ENCODE peak calls at places on chromosomes 6 and 20, in six cellular contexts. D, M, Q, P, K and O are unnamed samples.
A peak's percentile ranks its signal among the peaks of the same experiment; 100 is the strongest.

GRCh38 chr20:10113746-10114145 is 79.0 kb downstream of the ANKEF1 start:
- DNase-seq in K (no peak), D (no peak), P (no peak), Q (no peak), M (no peak), O (no peak)

GRCh38 chr6:29926795-29927427 is 15.4 kb upstream of the HLA-A start:
- DNase-seq in P (no peak), M (no peak), K (peak; percentile 80), Q (peak; percentile 91), D (peak; percentile 91), O (peak; percentile 87)

GRCh38 chr6:11093591-11094410 is at the start of gene SMIM13:
- DNase-seq in Q (peak; percentile 98), D (peak; percentile 98), P (peak; percentile 95), M (peak; percentile 96), K (peak; percentile 90), O (peak; percentile 98)

GRCh38 chr6:120990866-120991265 is 343.4 kb downstream of the TBC1D32 start:
- DNase-seq in P (no peak), K (no peak), Q (no peak), D (no peak), M (no peak), O (no peak)

GRCh38 chr6:127515234-127515793 is 3.8 kb downstream of the MTCL3 start:
- DNase-seq in K (peak; percentile 16), M (no peak), P (peak; percentile 2), D (no peak), Q (no peak), O (peak; percentile 39)

GRCh38 chr6:117906905-117907599 is at the start of gene SLC35F1:
- DNase-seq in Q (peak; percentile 69), P (peak; percentile 84), M (no peak), K (no peak), D (peak; percentile 35), O (peak; percentile 73)

GRCh38 chr6:63347599-63347998 is 27.8 kb upstream of the LGSN start:
- DNase-seq in P (no peak), M (peak; percentile 49), K (no peak), Q (no peak), D (no peak), O (no peak)

GRCh38 chr6:106724848-106725247 is 95.5 kb downstream of the QRSL1 start:
- DNase-seq in M (no peak), D (no peak), Q (no peak), P (no peak), K (no peak), O (no peak)

GRCh38 chr6:113584767-113585166 is 272.4 kb upstream of the MARCKS start:
- DNase-seq in M (no peak), Q (no peak), D (peak; percentile 32), K (no peak), P (no peak), O (no peak)

GRCh38 chr6:89615882-89616281 is 22.7 kb downstream of the LYRM2 start:
- DNase-seq in M (no peak), P (no peak), D (no peak), Q (no peak), K (no peak), O (no peak)

GRCh38 chr6:71205336-71205956 is 83.2 kb upstream of the OGFRL1 start:
- DNase-seq in P (no peak), Q (no peak), D (no peak), M (no peak), K (no peak), O (no peak)

GRCh38 chr6:113493991-113494390 is 363.2 kb upstream of the MARCKS start:
- DNase-seq in Q (no peak), D (no peak), P (no peak), K (no peak), M (no peak), O (no peak)

GRCh38 chr6:11601776-11602605 is 64.4 kb downstream of the TMEM170B start:
- DNase-seq in M (no peak), D (no peak), K (no peak), P (no peak), Q (no peak), O (no peak)

GRCh38 chr6:46772754-46773153 is 20.4 kb upstream of the MEP1A start:
- DNase-seq in K (no peak), D (peak; percentile 24), P (no peak), Q (no peak), M (no peak), O (peak; percentile 9)

GRCh38 chr20:23244207-23244915 is 106.2 kb upstream of the NXT1 start:
- DNase-seq in P (no peak), M (no peak), K (no peak), D (no peak), Q (peak; percentile 55), O (no peak)

GRCh38 chr6:14476793-14477531 is 359.4 kb downstream of the CD83 start:
- DNase-seq in M (no peak), D (peak; percentile 72), Q (no peak), K (no peak), P (no peak), O (no peak)

GRCh38 chr6:51844391-51844735 is 243.1 kb downstream of the PKHD1 start:
- DNase-seq in D (no peak), P (no peak), K (no peak), M (no peak), Q (no peak), O (no peak)
- TF ChIP-seq CTCF in D (no peak), P (peak; percentile 61), K (no peak), M (no peak), Q (no peak), O (no peak)

GRCh38 chr6:136201735-136202134 is 48.4 kb downstream of the MTFR2 start:
- DNase-seq in P (no peak), M (no peak), K (no peak), D (no peak), Q (no peak), O (no peak)
- TF ChIP-seq CTCF in P (no peak), M (no peak), K (no peak), D (no peak), Q (no peak), O (no peak)

GRCh38 chr6:125974214-125974866 is 12.0 kb upstream of the TRMT11 start:
- DNase-seq in M (peak; percentile 46), K (no peak), Q (no peak), D (no peak), P (no peak), O (peak; percentile 50)
- TF ChIP-seq CTCF in M (peak; percentile 52), K (peak; percentile 69), Q (peak; percentile 65), D (peak; percentile 34), P (peak; percentile 73), O (peak; percentile 36)

GRCh38 chr20:3766832-3767433 is 620 bp downstream of the ADISSP start:
- DNase-seq in M (no peak), D (no peak), P (no peak), K (no peak), Q (no peak), O (no peak)

GRCh38 chr20:3771552-3772058 is 4.1 kb upstream of the ADISSP start:
- DNase-seq in Q (no peak), K (no peak), M (no peak), D (no peak), P (no peak), O (no peak)

GRCh38 chr20:3766381-3766780 is 1.2 kb downstream of the ADISSP start:
- DNase-seq in D (no peak), Q (no peak), P (no peak), K (no peak), M (no peak), O (no peak)

GRCh38 chr20:3767434-3768341 is at the start of gene ADISSP:
- DNase-seq in M (peak; percentile 95), P (peak; percentile 92), K (peak; percentile 95), Q (peak; percentile 100), D (peak; percentile 98), O (peak; percentile 100)

GRCh38 chr20:3768342-3769130 is 983 bp upstream of the ADISSP start:
- DNase-seq in Q (peak; percentile 88), D (peak; percentile 79), M (peak; percentile 52), P (peak; percentile 69), K (peak; percentile 74), O (peak; percentile 87)
- TF ChIP-seq CTCF in Q (peak; percentile 55), D (peak; percentile 19), M (peak; percentile 35), P (peak; percentile 68), K (peak; percentile 64), O (peak; percentile 51)

DNA sequence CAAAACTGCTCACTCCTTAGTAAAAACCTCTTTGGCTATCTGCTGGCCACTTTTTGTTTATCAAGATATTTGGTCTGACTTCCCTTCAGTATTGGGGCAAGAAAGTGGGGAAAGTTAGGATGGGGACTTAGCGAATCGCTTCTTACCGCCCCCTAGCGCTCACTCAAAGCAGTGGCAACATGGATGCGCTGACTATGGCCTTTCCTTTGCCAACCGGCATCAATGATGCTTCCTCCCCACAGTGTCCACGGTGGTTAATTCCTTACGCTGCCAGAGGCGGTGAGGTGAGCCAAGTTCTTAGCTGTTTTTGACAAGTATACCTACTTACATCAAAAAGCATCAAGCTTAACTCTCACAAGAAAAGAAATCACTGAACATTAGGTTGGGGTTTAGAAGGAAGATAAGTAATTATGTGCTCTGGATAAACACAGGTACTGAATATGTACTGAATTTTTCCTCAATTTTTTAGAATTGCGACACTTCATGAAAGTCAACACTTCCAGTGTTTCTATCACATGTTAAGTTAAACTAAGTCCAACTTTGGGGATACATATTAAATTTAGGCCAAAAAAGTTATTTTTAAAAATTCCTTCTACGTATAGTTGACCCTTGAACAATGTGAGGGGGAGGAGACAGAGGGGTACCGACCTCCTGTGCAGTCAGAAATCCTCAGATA is 86.7 kb downstream of the GMDS start:
- DNase-seq in M (peak; percentile 70), D (no peak), P (peak; percentile 27), Q (no peak), K (no peak), O (no peak)
- TF ChIP-seq CTCF in M (peak; percentile 46), D (no peak), P (peak; percentile 69), Q (peak; percentile 38), K (no peak), O (no peak)

GRCh38 chr6:811806-812205 is 118.9 kb upstream of the EXOC2 start:
- DNase-seq in Q (no peak), D (no peak), P (no peak), K (no peak), M (no peak), O (no peak)

GRCh38 chr6:814378-815347 is 121.7 kb upstream of the EXOC2 start:
- DNase-seq in K (no peak), P (no peak), D (no peak), Q (no peak), M (no peak), O (no peak)

GRCh38 chr6:816510-817084 is 123.7 kb upstream of the EXOC2 start:
- DNase-seq in M (no peak), D (no peak), K (no peak), Q (no peak), P (no peak), O (no peak)

GRCh38 chr6:818191-818590 is 125.3 kb upstream of the EXOC2 start:
- DNase-seq in M (no peak), P (no peak), D (no peak), K (no peak), Q (no peak), O (no peak)

DNA sequence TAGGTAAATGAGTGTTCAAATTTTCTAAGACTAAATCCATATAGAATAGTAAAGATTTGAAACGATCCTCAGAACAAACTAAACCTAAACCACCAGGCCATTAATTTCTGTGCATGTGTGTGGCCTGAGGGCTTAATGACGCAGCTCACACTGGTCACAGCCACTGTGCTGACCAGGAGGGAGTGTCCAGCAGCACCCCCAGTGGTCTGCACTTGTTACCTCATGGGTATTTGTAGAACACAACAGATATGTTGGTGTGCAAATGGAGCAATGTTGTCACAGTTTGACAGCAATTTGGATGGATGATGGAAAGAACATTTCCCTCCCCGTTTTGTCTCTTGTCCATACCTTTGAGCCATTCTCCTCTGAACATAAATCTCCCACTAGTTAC is 122.4 kb upstream of the EXOC2 start:
- DNase-seq in K (no peak), P (no peak), D (no peak), M (no peak), Q (no peak), O (no peak)
- TF ChIP-seq CTCF in K (no peak), P (peak; percentile 45), D (no peak), M (no peak), Q (peak; percentile 18), O (no peak)

GRCh38 chr6:169096326-169096882 is 157.2 kb downstream of the THBS2 start:
- DNase-seq in D (no peak), Q (no peak), P (no peak), M (no peak), K (no peak), O (no peak)
- TF ChIP-seq CTCF in D (no peak), Q (no peak), P (no peak), M (peak; percentile 9), K (no peak), O (no peak)